ENCODE peak calls at places on chromosome 19, in nine cellular contexts. W, M, A, O, F, G, K, V and Y are unnamed samples.

GRCh38 chr19:54952591-54953344 is 5.4 kb upstream of the NLRP7 start:
- DNase-seq in A (no peak), V (no peak), F (no peak), K (no peak), O (peak), G (peak), M (peak), W (no peak), Y (no peak)

GRCh38 chr19:53865523-53865917 is 2.2 kb upstream of the MYADM start:
- DNase-seq in W (no peak), A (no peak), M (no peak), V (no peak), K (no peak), G (no peak), F (no peak), O (no peak), Y (no peak)

GRCh38 chr19:16319466-16319865 is 5.2 kb upstream of the KLF2 start:
- DNase-seq in M (peak), O (no peak), A (no peak), W (peak), F (no peak), G (no peak), K (no peak), V (no peak), Y (no peak)

GRCh38 chr19:42076375-42076944 is 494 bp downstream of the ZNF574 start:
- DNase-seq in W (no peak), G (no peak), K (peak), A (peak), V (peak), M (no peak), F (peak), O (no peak), Y (no peak)

GRCh38 chr19:12899891-12900518 is 9.0 kb downstream of the GCDH start:
- DNase-seq in G (no peak), K (no peak), W (no peak), M (no peak), F (no peak), O (no peak), A (no peak), V (no peak), Y (no peak)

GRCh38 chr19:8321067-8321759 is at the start of the genes NDUFA7 and RPS28:
- DNase-seq in M (peak), O (peak), W (peak), K (peak), V (peak), G (peak), F (peak), A (peak), Y (peak)

GRCh38 chr19:42474743-42475142 is 32.0 kb upstream of the CXCL17 start:
- DNase-seq in G (no peak), F (no peak), V (no peak), K (no peak), A (no peak), M (no peak), W (no peak), O (no peak), Y (no peak)

GRCh38 chr19:48711106-48711662 is 8.3 kb downstream of the MAMSTR start:
- DNase-seq in M (no peak), W (no peak), G (no peak), V (no peak), F (no peak), K (no peak), O (no peak), A (no peak), Y (no peak)

GRCh38 chr19:30696514-30696913 is 324.3 kb downstream of the ZNF536 start:
- DNase-seq in G (no peak), F (no peak), O (no peak), A (no peak), M (peak), W (no peak), K (no peak), V (peak), Y (no peak)

GRCh38 chr19:4933528-4933927 is 24.2 kb downstream of the UHRF1 start:
- DNase-seq in M (no peak), V (no peak), G (no peak), O (peak), A (peak), F (no peak), K (no peak), W (no peak), Y (no peak)

GRCh38 chr19:6668696-6669095 is 1.3 kb downstream of the TNFSF14 start:
- DNase-seq in F (no peak), W (no peak), K (no peak), G (no peak), M (no peak), A (no peak), V (no peak), O (no peak), Y (no peak)

GRCh38 chr19:15563325-15563794 is 51.7 kb upstream of the CYP4F8 start:
- DNase-seq in W (no peak), A (no peak), M (peak), O (no peak), K (no peak), V (no peak), F (no peak), G (no peak), Y (no peak)

GRCh38 chr19:801030-801860 is 4.0 kb downstream of the PTBP1 start:
- DNase-seq in O (no peak), M (peak), G (no peak), K (peak), A (no peak), V (peak), W (no peak), F (peak), Y (peak)

GRCh38 chr19:7637374-7638256 is 705 bp downstream of the STXBP2 start:
- DNase-seq in O (no peak), G (no peak), A (no peak), F (no peak), W (no peak), V (peak), K (peak), M (peak), Y (no peak)

GRCh38 chr19:13036366-13036976 is 41.2 kb downstream of the NFIX start:
- DNase-seq in W (no peak), O (peak), K (peak), V (no peak), A (no peak), F (peak), G (peak), M (peak), Y (no peak)

GRCh38 chr19:36008336-36008978 is at the start of gene SYNE4:
- DNase-seq in K (no peak), G (no peak), M (no peak), W (no peak), A (no peak), O (no peak), F (no peak), V (peak), Y (no peak)

GRCh38 chr19:47023448-47023794 is 3.8 kb downstream of the NPAS1 start:
- DNase-seq in A (no peak), M (no peak), F (no peak), O (no peak), W (no peak), K (no peak), V (no peak), G (no peak), Y (no peak)

GRCh38 chr19:11279505-11280236 is 16.3 kb upstream of the TSPAN16 start:
- DNase-seq in F (no peak), W (peak), G (no peak), M (no peak), V (no peak), A (no peak), O (no peak), K (no peak), Y (no peak)

GRCh38 chr19:55193481-55193880 is 13.4 kb upstream of the SYT5 start:
- DNase-seq in M (no peak), A (no peak), W (no peak), V (no peak), O (no peak), G (no peak), F (no peak), K (no peak), Y (no peak)

GRCh38 chr19:1768248-1768647 is 14.9 kb downstream of the ONECUT3 start:
- DNase-seq in W (no peak), G (no peak), V (peak), O (no peak), M (no peak), F (no peak), A (no peak), K (no peak), Y (no peak)

GRCh38 chr19:33094504-33095067 is 13.6 kb downstream of the GPATCH1 start:
- DNase-seq in A (no peak), K (no peak), G (no peak), M (no peak), O (no peak), V (no peak), F (no peak), W (no peak), Y (no peak)

GRCh38 chr19:54248016-54248601 is 5.5 kb upstream of the LILRA6 start:
- DNase-seq in M (peak), V (no peak), G (peak), F (no peak), A (peak), O (no peak), W (no peak), K (peak), Y (no peak)

GRCh38 chr19:1786668-1787067 is 25.4 kb downstream of the ATP8B3 start:
- DNase-seq in W (no peak), F (no peak), M (no peak), G (no peak), O (no peak), A (no peak), K (no peak), V (no peak), Y (no peak)

GRCh38 chr19:58203814-58204475 is 21.1 kb downstream of the ZNF274 start:
- DNase-seq in G (no peak), K (no peak), A (no peak), M (no peak), O (no peak), W (no peak), F (no peak), V (no peak), Y (peak)

GRCh38 chr19:57708641-57709354 is at the start of gene ZNF154:
- DNase-seq in F (no peak), A (no peak), O (peak), K (peak), V (peak), W (peak), M (peak), G (peak), Y (no peak)

GRCh38 chr19:6483235-6483634 is 1.6 kb upstream of the DENND1C start:
- DNase-seq in K (no peak), F (no peak), O (no peak), W (no peak), A (no peak), V (no peak), M (no peak), G (no peak), Y (no peak)

GRCh38 chr19:48543121-48543710 is 8.8 kb upstream of the SULT2B1 start:
- DNase-seq in K (peak), A (peak), O (peak), G (peak), V (peak), W (no peak), M (peak), F (no peak), Y (no peak)

GRCh38 chr19:57655443-57655842 is 13.3 kb upstream of the ZSCAN4 start:
- DNase-seq in V (no peak), W (no peak), K (no peak), O (no peak), A (no peak), M (no peak), F (no peak), G (no peak), Y (no peak)

GRCh38 chr19:30778961-30779690 is 406.9 kb downstream of the ZNF536 start:
- DNase-seq in V (no peak), A (peak), O (no peak), G (no peak), K (no peak), W (no peak), F (no peak), M (no peak), Y (no peak)

GRCh38 chr19:4338441-4339350 is at the start of gene STAP2:
- DNase-seq in F (no peak), O (no peak), A (peak), W (peak), V (peak), K (no peak), M (no peak), G (no peak), Y (no peak)

GRCh38 chr19:48123907-48124675 is 13.5 kb upstream of the PLA2G4C start:
- DNase-seq in G (peak), O (peak), W (no peak), F (no peak), V (no peak), A (no peak), M (peak), K (no peak), Y (no peak)

GRCh38 chr19:11649941-11650340 is 52.7 kb downstream of the ZNF627 start:
- DNase-seq in K (no peak), V (no peak), O (no peak), G (no peak), F (no peak), A (no peak), M (no peak), W (no peak), Y (no peak)

GRCh38 chr19:32324631-32325215 is 20.7 kb upstream of the ZNF507 start:
- DNase-seq in A (no peak), F (no peak), W (no peak), M (no peak), K (no peak), G (no peak), O (no peak), V (no peak), Y (no peak)

GRCh38 chr19:56692496-56692895 is 20.9 kb upstream of the ZNF835 start:
- DNase-seq in V (no peak), A (no peak), O (no peak), W (no peak), K (no peak), G (no peak), M (no peak), F (no peak), Y (no peak)

GRCh38 chr19:44818470-44818856 is 9.6 kb downstream of the BCAM start:
- DNase-seq in A (no peak), O (no peak), V (peak), M (no peak), W (no peak), K (no peak), F (no peak), G (no peak), Y (no peak)

GRCh38 chr19:54462713-54463530 is 656 bp downstream of the LENG9 start:
- DNase-seq in K (peak), F (peak), O (no peak), M (peak), W (peak), A (peak), V (peak), G (peak), Y (peak)

DNA sequence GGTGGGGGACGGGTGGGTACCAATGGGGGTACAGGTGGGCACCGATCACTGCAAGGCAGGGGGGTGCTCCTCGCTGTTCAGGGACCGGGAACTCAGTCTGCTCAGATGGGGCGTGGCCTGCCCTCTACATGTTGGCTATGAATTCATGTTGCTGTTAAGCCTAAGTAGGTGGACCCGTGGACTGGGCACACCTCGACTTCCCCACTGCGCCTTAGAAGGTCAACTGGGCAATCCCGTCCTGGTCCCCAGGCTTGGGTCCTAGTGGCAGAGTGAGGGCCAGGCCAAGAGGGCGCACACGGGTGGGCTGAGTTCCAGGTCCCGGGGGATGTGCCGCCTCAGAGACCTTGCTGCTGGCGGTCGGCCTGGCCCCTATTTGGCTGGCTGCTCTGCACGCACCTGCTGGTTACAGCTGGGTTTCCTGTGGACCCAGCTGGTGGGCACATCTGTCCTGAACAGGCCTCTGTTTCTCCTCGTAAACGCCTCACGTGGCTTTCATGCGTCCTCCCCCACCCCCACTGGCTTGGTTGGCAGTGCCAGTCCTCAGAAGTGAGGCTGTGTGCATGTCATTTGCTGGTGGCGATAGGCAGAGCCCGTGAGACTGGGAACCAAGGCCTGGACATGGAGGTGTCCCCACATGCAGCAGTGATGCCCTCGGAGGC is 13.5 kb upstream of the ZNF554 start:
- DNase-seq in F (no peak), W (no peak), G (no peak), V (peak), K (no peak), M (no peak), A (no peak), O (no peak), Y (no peak)
- H3K4me3 ChIP-seq in F (no peak), W (no peak), G (no peak), V (no peak), K (no peak), M (no peak), A (no peak), O (no peak), Y (no peak)

DNA sequence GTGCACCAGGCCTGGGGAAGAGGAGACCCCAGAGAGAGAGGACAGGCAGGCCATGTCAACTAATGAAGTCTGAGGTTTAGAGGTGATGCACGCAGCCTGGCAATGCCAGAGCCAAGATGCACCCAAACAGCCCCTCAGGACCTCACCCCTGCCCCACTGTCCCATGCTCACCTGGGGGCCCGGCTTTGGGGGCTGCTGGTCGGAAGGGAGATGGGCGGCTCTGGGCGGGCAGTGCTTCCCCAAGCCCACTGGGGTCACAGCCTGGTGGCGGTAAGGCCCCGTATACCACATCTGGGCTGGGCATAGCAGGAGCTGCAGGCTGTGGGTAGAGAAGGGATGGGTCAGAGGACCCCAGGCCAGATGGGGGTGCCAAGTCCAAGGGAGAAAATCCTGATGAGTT is 8.6 kb upstream of the TMEM161A start:
- DNase-seq in W (no peak), O (no peak), V (no peak), M (no peak), G (no peak), K (no peak), F (no peak), A (no peak), Y (no peak)
- H3K4me3 ChIP-seq in W (no peak), O (no peak), V (no peak), M (no peak), G (no peak), K (no peak), F (no peak), A (no peak), Y (no peak)

DNA sequence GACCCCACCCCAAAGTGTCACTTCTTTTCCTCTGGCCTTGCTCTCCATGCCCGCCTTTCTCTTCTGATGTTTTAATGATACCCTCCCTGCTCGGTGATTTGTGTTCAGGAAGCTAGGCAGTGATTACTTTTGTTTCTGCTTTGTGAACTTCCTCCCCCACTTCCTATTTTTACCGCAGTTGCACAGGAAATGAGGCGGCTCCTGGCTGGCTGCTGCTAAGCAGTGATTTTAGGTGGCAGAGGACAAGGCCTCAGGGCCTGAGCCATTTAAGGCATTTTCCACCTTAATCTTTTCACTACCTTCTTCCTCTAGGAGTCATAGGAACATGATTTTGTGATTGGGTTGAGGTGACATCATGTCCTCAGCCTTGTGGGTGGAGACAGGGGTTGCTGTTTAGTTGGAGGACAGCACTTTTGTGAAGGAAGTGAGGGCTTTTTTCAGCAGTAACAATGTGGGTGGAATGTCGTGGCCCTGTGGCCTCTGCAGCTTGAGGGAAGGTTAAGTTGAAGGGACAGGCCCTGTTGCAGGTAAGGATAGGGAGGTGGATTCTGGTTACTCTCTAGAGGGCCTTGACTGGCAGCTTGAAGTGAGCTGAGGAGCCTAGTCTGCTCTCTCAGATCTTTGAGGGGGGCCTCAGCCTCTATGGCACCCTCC is 15.7 kb downstream of the GARRE1 start:
- DNase-seq in G (peak), A (peak), V (no peak), O (peak), K (peak), F (peak), M (peak), W (peak), Y (no peak)
- H3K4me3 ChIP-seq in G (peak), A (no peak), V (no peak), O (peak), K (peak), F (no peak), M (no peak), W (peak), Y (peak)

DNA sequence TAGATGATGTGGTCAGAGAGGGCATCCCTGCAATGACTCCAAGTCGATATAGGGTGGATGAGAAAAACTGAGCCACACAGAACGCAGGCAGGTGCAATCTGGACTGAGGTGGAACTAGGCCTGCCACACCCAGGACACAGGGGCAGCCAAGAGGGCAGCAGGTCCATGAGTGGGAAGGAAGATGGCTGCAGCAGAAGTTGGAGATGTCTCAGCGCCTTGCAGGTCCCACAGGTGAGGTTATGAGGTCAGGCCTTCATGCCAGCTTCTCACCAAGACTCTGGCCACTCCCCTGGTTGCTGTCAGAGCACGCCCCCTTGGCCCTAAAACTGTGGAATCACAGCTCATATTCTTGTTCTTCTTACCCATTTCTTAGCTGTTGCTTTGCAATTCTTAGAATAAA is 147.7 kb upstream of the VSTM2B start:
- DNase-seq in K (no peak), V (peak), A (peak), M (no peak), W (no peak), G (no peak), O (no peak), F (no peak), Y (no peak)
- H3K4me3 ChIP-seq in K (no peak), V (no peak), A (no peak), M (no peak), W (no peak), G (no peak), O (no peak), F (no peak), Y (no peak)

DNA sequence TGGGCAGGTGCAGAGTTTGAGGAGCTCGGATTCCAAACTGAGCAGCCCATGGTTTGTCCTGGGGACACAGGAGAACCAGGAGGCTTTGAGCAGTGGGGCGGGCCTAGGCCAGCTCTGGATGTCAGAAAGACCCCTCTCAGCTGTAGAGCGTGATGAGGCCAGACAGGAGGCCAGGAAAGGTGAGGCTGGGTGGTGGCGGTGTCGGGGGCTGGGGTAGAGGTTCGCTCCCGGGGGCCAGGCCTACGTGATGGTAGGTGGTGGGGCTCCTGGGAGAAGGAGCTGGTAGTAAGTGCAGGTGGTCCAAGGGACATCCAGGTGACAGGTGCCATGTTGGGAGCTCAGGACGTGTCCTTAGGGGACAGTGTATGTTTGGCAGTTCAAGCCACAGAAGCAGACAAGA is 13.5 kb upstream of the PTOV1 start:
- DNase-seq in K (no peak), O (no peak), G (no peak), A (no peak), W (no peak), F (no peak), V (peak), M (no peak), Y (no peak)
- H3K4me3 ChIP-seq in K (no peak), O (no peak), G (no peak), A (no peak), W (no peak), F (no peak), V (no peak), M (no peak), Y (no peak)